ENCODE peak calls at places on chromosomes 2 and 18, in six cellular contexts. K, S, U, M, I and Q are unnamed samples.
A peak's percentile ranks its signal among the peaks of the same experiment; 100 is the strongest.

GRCh38 chr2:160837416-160837815 is 322.8 kb upstream of the TANK start:
- DNase-seq in M (no peak), I (no peak), U (no peak), K (no peak), S (no peak), Q (peak; percentile 21)

GRCh38 chr2:162073776-162074578 is at the start of gene DPP4:
- DNase-seq in U (no peak), I (peak; percentile 60), S (peak; percentile 7), M (no peak), K (no peak), Q (peak; percentile 84)

GRCh38 chr2:22855081-22855480 is 529.9 kb upstream of the KLHL29 start:
- DNase-seq in S (no peak), I (no peak), K (no peak), U (no peak), M (no peak), Q (no peak)

GRCh38 chr2:143716527-143716926 is 587.3 kb downstream of the ARHGAP15 start:
- DNase-seq in I (no peak), S (no peak), K (no peak), U (no peak), M (no peak), Q (no peak)

GRCh38 chr2:189580267-189580661 is 322 bp downstream of the SLC40A1 start:
- DNase-seq in K (no peak), M (no peak), I (no peak), U (no peak), S (no peak), Q (no peak)

GRCh38 chr2:3238951-3239841 is 138.4 kb downstream of the EIPR1 start:
- DNase-seq in K (no peak), M (no peak), I (no peak), S (no peak), U (no peak), Q (no peak)

GRCh38 chr2:105792561-105792960 is 47.8 kb downstream of the NCK2 start:
- DNase-seq in S (no peak), M (no peak), I (no peak), U (no peak), K (no peak), Q (no peak)

GRCh38 chr2:239727182-239727775 is 297.9 kb downstream of the NDUFA10 start:
- DNase-seq in K (no peak), S (no peak), M (no peak), I (no peak), U (no peak), Q (no peak)

GRCh38 chr18:24315170-24315569 is 82.5 kb downstream of the OSBPL1A start:
- DNase-seq in I (no peak), U (no peak), S (no peak), M (no peak), K (no peak), Q (peak; percentile 33)

GRCh38 chr2:194700116-194700515 is 956.9 kb upstream of the SLC39A10 start:
- DNase-seq in K (no peak), U (no peak), I (no peak), S (no peak), M (no peak), Q (no peak)

GRCh38 chr2:29193681-29194080 is 78.5 kb downstream of the CLIP4 start:
- DNase-seq in I (no peak), M (no peak), K (no peak), S (no peak), U (no peak), Q (no peak)

GRCh38 chr2:133484783-133485182 is 83.5 kb downstream of the NCKAP5 start:
- DNase-seq in I (no peak), M (no peak), U (no peak), K (no peak), S (no peak), Q (no peak)

GRCh38 chr2:192151848-192152247 is 42.9 kb downstream of the TMEFF2 start:
- DNase-seq in I (no peak), U (peak; percentile 16), K (no peak), M (peak; percentile 22), S (peak; percentile 79), Q (peak; percentile 58)

GRCh38 chr2:26485725-26486418 is 7.9 kb upstream of the OTOF start:
- DNase-seq in M (no peak), K (no peak), U (no peak), I (no peak), S (no peak), Q (no peak)

GRCh38 chr2:99691931-99692330 is 202.1 kb upstream of the REV1 start:
- DNase-seq in S (no peak), K (no peak), I (no peak), M (no peak), U (no peak), Q (no peak)